ENCODE peak calls at places on chromosomes 5 and 9, in nine cellular contexts. V is GM10248; T is H54; P is heart left ventricle; Q is NCI-H2029 treated with DMSO at 0.1 percent for 48 hours; U is activated T-helper 1 cell treated with anti-CD3 and anti-CD28 coated beads, Interleukin-12 subunit alpha, Interleukin-12 subunit beta, Interleukin-2, Interleukin-4 antibody, amounts not matched to agents 30 ng/mL and 10 ng/mL and 1 ng/mL, durations not matched to agents 14 hours and 24 hours and 36 hours; A is RWPE1; C is stimulated activated CD4-positive, alpha-beta T cell treated with anti-CD3 and anti-CD28 coated beads, Interleukin-15, amount 100 ng/mL, for 24 hours; B is PC-3. G is an unnamed sample.

GRCh38 chr5:80275347-80275746 is 19.5 kb upstream of the SERINC5 start:
- DNase-seq in U (no peak), V (no peak), B (peak), T (no peak), P (no peak), C (no peak), A (no peak), Q (no peak), G (peak)

GRCh38 chr5:998975-999501 is 9.6 kb upstream of the NKD2 start:
- DNase-seq in B (no peak), C (peak), U (no peak), Q (no peak), P (peak), V (no peak), A (no peak), T (no peak), G (no peak)

GRCh38 chr9:6226696-6227095 is 11.1 kb downstream of the IL33 start:
- DNase-seq in Q (no peak), T (no peak), V (no peak), C (no peak), B (peak), P (peak), A (peak), U (no peak), G (peak)

GRCh38 chr9:12426198-12426864 is 266.9 kb upstream of the TYRP1 start:
- DNase-seq in V (no peak), U (no peak), P (no peak), Q (no peak), C (no peak), T (peak), A (peak), B (peak), G (peak)

GRCh38 chr5:87944553-87945320 is 323.9 kb downstream of the TMEM161B start:
- DNase-seq in P (peak), C (no peak), V (no peak), T (no peak), Q (no peak), U (no peak), B (no peak), A (no peak), G (peak)

GRCh38 chr5:173714551-173715428 is 98.3 kb upstream of the BOD1 start:
- DNase-seq in V (no peak), T (peak), U (no peak), C (no peak), Q (no peak), A (peak), B (peak), P (no peak), G (peak)

GRCh38 chr5:95794070-95794516 is 28.4 kb downstream of the GLRX start:
- DNase-seq in T (no peak), A (no peak), U (no peak), Q (no peak), C (no peak), V (no peak), B (no peak), P (no peak), G (no peak)

GRCh38 chr9:93665128-93665565 is 88.8 kb downstream of the PHF2 start:
- DNase-seq in P (no peak), A (no peak), V (no peak), C (no peak), U (no peak), Q (no peak), B (no peak), T (no peak), G (no peak)

G was measured in astrocyte of the spinal cord.